ENCODE peak calls at places on chromosome 9, in eight cellular contexts. N is GM23338, J is astrocyte, R is GM23248, G is hepatocyte, D is neural progenitor cell, Y is PC-3, Q is HCT116. C is an unnamed sample.

GRCh38 chr9:18208166-18209059 is 265.5 kb upstream of the ADAMTSL1 start:
- DNase-seq in Q (no peak), D (peak; percentile 76), G (peak; percentile 79), Y (peak; percentile 77), J (peak; percentile 7), N (peak; percentile 88), R (peak; percentile 64), C (peak; percentile 53)

GRCh38 chr9:98365227-98365669 is 109.8 kb upstream of the TBC1D2 start:
- DNase-seq in G (no peak), Y (peak; percentile 52), R (peak; percentile 23), Q (peak; percentile 41), N (peak; percentile 64), J (peak; percentile 6), D (peak; percentile 25), C (no peak)

GRCh38 chr9:86097510-86098224 is 1.7 kb downstream of the GOLM1 start:
- DNase-seq in G (no peak), D (no peak), N (peak; percentile 30), Y (peak; percentile 24), J (no peak), R (no peak), Q (no peak), C (no peak)

GRCh38 chr9:744790-745456 is 96.6 kb upstream of the DMRT1 start:
- DNase-seq in J (no peak), G (no peak), Y (no peak), Q (no peak), N (no peak), R (no peak), D (no peak), C (no peak)

GRCh38 chr9:83474631-83475030 is 63.6 kb downstream of the FRMD3 start:
- DNase-seq in Q (no peak), D (no peak), G (no peak), J (no peak), N (no peak), Y (no peak), R (no peak), C (no peak)

GRCh38 chr9:23622396-23622795 is 203.6 kb downstream of the ELAVL2 start:
- DNase-seq in R (no peak), Q (no peak), D (no peak), N (no peak), G (no peak), J (no peak), Y (peak; percentile 62), C (no peak)

GRCh38 chr9:107707915-107708441 is 218.4 kb upstream of the KLF4 start:
- DNase-seq in N (no peak), J (peak; percentile 55), R (peak; percentile 84), Q (no peak), Y (peak; percentile 68), D (no peak), G (no peak), C (no peak)

GRCh38 chr9:80867731-80868130 is 821.6 kb downstream of the TLE1 start:
- DNase-seq in N (no peak), G (no peak), D (no peak), Y (peak; percentile 78), Q (no peak), R (no peak), J (peak; percentile 47), C (no peak)

GRCh38 chr9:75358837-75359236 is 270.5 kb downstream of the OSTF1 start:
- DNase-seq in Q (no peak), J (no peak), Y (no peak), D (no peak), G (no peak), N (peak; percentile 76), R (no peak), C (no peak)

GRCh38 chr9:128167209-128167608 is 7.1 kb downstream of the BBLN start:
- DNase-seq in G (no peak), D (no peak), N (no peak), R (no peak), Q (no peak), Y (no peak), J (no peak), C (no peak)

GRCh38 chr9:98255064-98255577 is 328 bp downstream of the TBC1D2 start:
- DNase-seq in G (no peak), N (peak; percentile 87), R (peak; percentile 82), Q (no peak), J (peak; percentile 51), D (peak; percentile 73), Y (peak; percentile 26), C (no peak)

GRCh38 chr9:14779566-14780022 is 57.1 kb upstream of the CER1 start:
- DNase-seq in Q (no peak), D (no peak), N (no peak), J (no peak), G (no peak), Y (no peak), R (no peak), C (no peak)

GRCh38 chr9:133396952-133397351 is 20.8 kb downstream of the STKLD1 start:
- DNase-seq in R (peak; percentile 48), D (peak; percentile 72), G (no peak), Q (no peak), Y (peak; percentile 23), J (no peak), N (peak; percentile 86), C (no peak)

DNA sequence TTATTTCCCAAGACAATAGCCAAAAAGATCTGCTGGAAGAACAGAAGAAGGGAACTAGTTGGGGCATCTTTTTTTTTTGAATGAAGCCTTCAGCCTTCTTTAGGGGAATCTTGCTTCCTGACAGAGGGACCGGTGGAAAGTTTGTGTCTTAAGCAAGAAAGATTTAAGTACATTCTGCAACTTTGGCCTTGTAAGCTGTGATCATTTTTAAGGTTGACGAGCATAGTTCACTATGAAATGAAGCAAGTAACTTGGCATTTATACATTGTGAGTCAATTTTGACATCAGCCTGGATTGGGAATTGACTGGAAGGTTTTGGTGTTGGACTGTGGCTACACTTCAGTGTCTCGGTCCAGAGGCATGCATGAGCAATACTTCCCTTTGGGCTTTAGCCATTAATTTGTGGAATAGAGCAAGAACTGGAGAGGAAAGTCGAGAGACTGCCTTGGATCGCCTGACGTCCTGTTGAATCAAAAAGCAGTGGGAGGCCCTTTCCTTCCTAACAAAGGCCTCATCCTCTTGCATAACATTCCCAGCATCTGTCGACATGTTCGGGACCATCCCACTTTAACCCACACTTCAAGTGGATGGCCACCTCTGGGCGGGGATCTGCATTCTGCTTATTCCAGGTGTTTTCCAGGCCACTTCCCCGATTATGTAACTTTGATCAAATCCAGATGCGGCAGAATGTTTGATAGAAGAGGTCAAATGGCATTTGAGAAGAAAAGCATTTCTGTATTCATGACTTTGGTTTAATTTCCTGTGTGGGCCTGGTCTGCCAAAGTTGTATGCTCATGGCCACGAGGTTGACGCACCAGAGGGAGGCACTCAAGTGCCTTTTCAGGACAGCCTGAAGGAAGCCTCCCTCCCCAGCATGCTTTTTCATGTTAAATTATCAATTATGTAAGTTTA is 12.5 kb downstream of the ABL1 start:
- DNase-seq in R (peak; percentile 99), Q (no peak), D (peak; percentile 47), Y (peak; percentile 91), N (peak; percentile 86), G (peak; percentile 61), J (peak; percentile 100), C (no peak)
- H2AFZ ChIP-seq in R (no peak overlapping the region), Q (no peak overlapping the region), D (no peak overlapping the region), Y (peak overlapping the region; percentile 48), N (no peak overlapping the region), G (no peak overlapping the region), J (no peak overlapping the region), C (no peak overlapping the region)

GRCh38 chr9:70258692-70259511 is at the start of gene SMC5:
- DNase-seq in J (peak; percentile 88), G (peak; percentile 97), Y (peak; percentile 82), D (peak; percentile 93), Q (peak; percentile 82), R (peak; percentile 95), N (peak; percentile 83), C (peak; percentile 89)

GRCh38 chr9:70257991-70258691 is 637 bp upstream of the SMC5 start:
- DNase-seq in Q (peak; percentile 0), D (peak; percentile 65), J (peak; percentile 57), Y (no peak), R (peak; percentile 68), G (peak; percentile 50), N (peak; percentile 70), C (peak; percentile 36)

GRCh38 chr9:70259512-70259802 is 679 bp downstream of the SMC5 start:
- DNase-seq in Q (no peak), Y (no peak), R (no peak), N (peak; percentile 61), D (peak; percentile 63), J (no peak), G (no peak), C (no peak)

GRCh38 chr9:70256123-70256551 is 2.6 kb upstream of the SMC5 start:
- DNase-seq in Y (peak; percentile 79), J (peak; percentile 89), N (no peak), D (peak; percentile 22), G (peak; percentile 74), R (peak; percentile 79), Q (no peak), C (no peak)

DNA sequence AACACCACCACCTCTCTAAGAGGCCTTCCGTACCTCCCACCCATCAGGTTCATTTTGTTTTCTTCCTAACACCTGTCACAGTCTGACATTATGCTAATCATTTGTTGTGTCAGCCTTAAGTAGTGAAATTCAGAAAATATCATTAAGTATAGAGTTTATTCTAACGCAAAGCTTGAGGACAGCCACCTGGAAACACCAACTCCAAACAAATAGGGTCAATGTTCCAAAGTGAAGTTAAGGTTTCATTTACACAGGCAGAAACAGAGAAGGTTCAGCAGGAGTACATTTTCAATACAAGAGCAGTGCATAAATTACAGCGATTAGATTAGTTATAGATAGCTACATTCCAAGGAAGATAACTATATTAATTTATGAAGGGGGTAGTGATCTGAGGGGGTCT is 1.3 kb upstream of the SMC5 start:
- DNase-seq in R (no peak), G (no peak), N (no peak), Q (no peak), Y (no peak), J (no peak), D (no peak), C (no peak)
- H2AFZ ChIP-seq in R (peak overlapping the region; percentile 66), G (peak overlapping the region; percentile 68), N (peak overlapping the region; percentile 96), Q (no peak overlapping the region), Y (peak overlapping the region; percentile 82), J (no peak overlapping the region), D (no peak overlapping the region), C (peak overlapping the region; percentile 97)

GRCh38 chr9:26746357-26747072 is 146.1 kb downstream of the CAAP1 start:
- DNase-seq in J (peak; percentile 14), R (peak; percentile 28), D (no peak), G (peak; percentile 61), N (peak; percentile 89), Q (peak; percentile 41), Y (peak; percentile 79), C (no peak)
- H2AFZ ChIP-seq in J (no peak overlapping the region), R (no peak overlapping the region), D (no peak overlapping the region), G (no peak overlapping the region), N (no peak overlapping the region), Q (peak overlapping the region; percentile 89), Y (no peak overlapping the region), C (no peak overlapping the region)

GRCh38 chr9:4494337-4494736 is 4.1 kb downstream of the SLC1A1 start:
- DNase-seq in Y (peak; percentile 8), G (no peak), N (no peak), R (peak; percentile 67), Q (no peak), J (no peak), D (no peak), C (no peak)

GRCh38 chr9:4489919-4490704 is at the start of gene SLC1A1:
- DNase-seq in J (peak; percentile 52), Y (peak; percentile 63), G (peak; percentile 77), R (peak; percentile 83), N (peak; percentile 84), Q (peak; percentile 43), D (peak; percentile 72), C (peak; percentile 52)

GRCh38 chr9:4491621-4491975 is 1.3 kb downstream of the SLC1A1 start:
- DNase-seq in G (peak; percentile 44), J (no peak), R (no peak), Y (peak; percentile 24), N (peak; percentile 85), D (peak; percentile 63), Q (no peak), C (no peak)

GRCh38 chr9:4489562-4489918 is 728 bp upstream of the SLC1A1 start:
- DNase-seq in G (peak; percentile 35), N (peak; percentile 57), Y (peak; percentile 43), Q (no peak), R (peak; percentile 74), J (no peak), D (peak; percentile 56), C (no peak)

GRCh38 chr9:4490705-4491620 is 695 bp downstream of the SLC1A1 start:
- DNase-seq in Q (no peak), N (peak; percentile 32), J (no peak), R (peak; percentile 56), G (peak; percentile 21), Y (no peak), D (peak; percentile 29), C (no peak)
- H2AFZ ChIP-seq in Q (peak overlapping the region; percentile 88), N (peak overlapping the region; percentile 76), J (peak overlapping the region; percentile 82), R (peak overlapping the region; percentile 86), G (peak overlapping the region; percentile 86), Y (peak overlapping the region; percentile 93), D (peak overlapping the region; percentile 94), C (peak overlapping the region; percentile 96)

C was measured in neuronal stem cell.